ENCODE peak calls at places on chromosomes 12 and 14, in five cellular contexts. K is tibial artery, W is NCI-H2029, P is chondrocyte, N is stomach. I is an unnamed sample.

GRCh38 chr12:67780580-67781084 is 132.1 kb downstream of the DYRK2 start:
- DNase-seq in W (no peak), P (no peak), K (no peak), N (no peak), I (no peak)

GRCh38 chr14:39939023-39939422 is 506.8 kb upstream of the FBXO33 start:
- DNase-seq in K (no peak), W (no peak), P (no peak), N (no peak), I (no peak)

GRCh38 chr14:93239869-93240677 is 33.0 kb downstream of the UBR7 start:
- DNase-seq in P (no peak), N (no peak), K (no peak), W (no peak), I (no peak)

GRCh38 chr12:19095331-19095730 is 34.2 kb upstream of the PLEKHA5 start:
- DNase-seq in K (no peak), N (no peak), P (no peak), W (no peak), I (no peak)

GRCh38 chr12:10220398-10221077 is 7.9 kb downstream of the GABARAPL1 start:
- DNase-seq in P (no peak), K (peak), W (peak), N (peak), I (peak)

GRCh38 chr12:47734725-47735480 is 9.6 kb upstream of the ENDOU start:
- DNase-seq in K (no peak), P (no peak), N (no peak), W (no peak), I (no peak)

GRCh38 chr12:124518051-124518932 is 49.1 kb downstream of the NCOR2 start:
- DNase-seq in K (peak), N (peak), P (no peak), W (peak), I (peak)

GRCh38 chr14:38208825-38209562 is 1.3 kb downstream of the SSTR1 start:
- DNase-seq in P (no peak), W (no peak), K (no peak), N (peak), I (no peak)

GRCh38 chr14:39430762-39431415 is 1.3 kb downstream of the FBXO33 start:
- DNase-seq in N (no peak), K (no peak), P (no peak), W (no peak), I (no peak)

GRCh38 chr12:58633479-58633878 is 286.8 kb downstream of the LRIG3 start:
- DNase-seq in P (no peak), W (no peak), N (no peak), K (no peak), I (no peak)

GRCh38 chr12:124507188-124508109 is 60.0 kb downstream of the NCOR2 start:
- DNase-seq in N (no peak), K (no peak), W (no peak), P (no peak), I (no peak)

GRCh38 chr12:10018390-10018789 is 8.0 kb downstream of the CLEC12B start:
- DNase-seq in W (no peak), K (no peak), P (no peak), N (no peak), I (no peak)

GRCh38 chr12:53115891-53116675 is 12.8 kb downstream of the SOAT2 start:
- DNase-seq in K (no peak), P (no peak), W (no peak), N (no peak), I (no peak)

GRCh38 chr12:100897240-100897639 is 102.7 kb downstream of the ANO4 start:
- DNase-seq in P (no peak), W (no peak), K (no peak), N (no peak), I (no peak)

GRCh38 chr12:30691122-30691879 is 4.4 kb downstream of the IPO8 start:
- DNase-seq in P (no peak), K (no peak), N (no peak), W (peak), I (no peak)